ENCODE peak calls at places on chromosome 19, in six cellular contexts. C is H7; L is T-helper 2 cell; K is HCT116; T is effector memory CD4-positive, alpha-beta T cell; S is mucosa of gallbladder. M is an unnamed sample.

GRCh38 chr19:20661150-20661819 is at the start of gene ZNF626:
- DNase-seq in T (peak), L (peak), C (peak), K (no peak), S (peak), M (peak)

GRCh38 chr19:1843646-1844394 is 4.5 kb downstream of the REXO1 start:
- DNase-seq in L (no peak), T (no peak), C (peak), K (no peak), S (no peak), M (no peak)

GRCh38 chr19:813359-814107 is 8.2 kb downstream of the PLPPR3 start:
- DNase-seq in T (no peak), K (no peak), S (no peak), C (no peak), L (no peak), M (no peak)

GRCh38 chr19:28701491-28701890 is 511.5 kb downstream of the UQCRFS1 start:
- DNase-seq in K (no peak), T (no peak), C (no peak), S (no peak), L (no peak), M (no peak)

GRCh38 chr19:17944301-17944700 is 11.5 kb downstream of the CCDC124 start:
- DNase-seq in T (no peak), L (no peak), S (no peak), K (no peak), C (no peak), M (no peak)

GRCh38 chr19:34731019-34731829 is 2.8 kb upstream of the ZNF181 start:
- DNase-seq in K (no peak), S (no peak), L (no peak), T (no peak), C (peak), M (no peak)

GRCh38 chr19:53308339-53308811 is 25.2 kb upstream of the ZNF845 start:
- DNase-seq in S (peak), K (no peak), C (peak), T (no peak), L (no peak), M (peak)

GRCh38 chr19:45506246-45506990 is 861 bp upstream of the VASP start:
- DNase-seq in T (peak), L (peak), C (peak), S (peak), K (peak), M (peak)

GRCh38 chr19:47112166-47112663 is 1.4 kb downstream of the ZC3H4 start:
- DNase-seq in S (peak), K (no peak), L (peak), T (peak), C (peak), M (peak)

GRCh38 chr19:50658438-50659317 is 9.4 kb downstream of the C19orf81 start:
- DNase-seq in K (peak), C (peak), S (peak), L (no peak), T (no peak), M (peak)

GRCh38 chr19:1825909-1826556 is 14.0 kb upstream of the ATP8B3 start:
- DNase-seq in C (peak), S (peak), K (no peak), L (peak), T (peak), M (peak)

GRCh38 chr19:45952691-45953505 is 20.8 kb downstream of the NOVA2 start:
- DNase-seq in L (no peak), S (peak), K (no peak), T (peak), C (peak), M (peak)

GRCh38 chr19:6556480-6556879 is 25.7 kb downstream of the TNFSF9 start:
- DNase-seq in C (peak), K (no peak), T (no peak), L (no peak), S (no peak), M (no peak)

GRCh38 chr19:35908977-35909683 is 1.0 kb upstream of the TYROBP start:
- DNase-seq in T (no peak), K (no peak), S (peak), C (peak), L (no peak), M (no peak)

GRCh38 chr19:43525836-43526771 is 897 bp downstream of the ETHE1 start:
- DNase-seq in C (peak), K (no peak), T (no peak), L (no peak), S (no peak), M (peak)